ENCODE peak calls at places on chromosome 15, in eight cellular contexts. T is central memory CD4-positive, alpha-beta T cell; Q is neural crest cell; W is RWPE1; V is activated CD4-positive, alpha-beta T cell treated with anti-CD3 and anti-CD28 coated beads, Interleukin-2, amount 50 U/mL, for 1 hour; N is activated naive CD4-positive, alpha-beta T cell treated with anti-CD3 and anti-CD28 coated beads, Interleukin-2, amount 50 U/mL, for 72 hours; M is left ventricle myocardium superior; C is activated naive CD8-positive, alpha-beta T cell treated with anti-CD3 and anti-CD28 coated beads, Interleukin-2, amount 50 U/mL, for 24 hours. A is an unnamed sample.

GRCh38 chr15:100836501-100836900 is 43.1 kb upstream of the ALDH1A3 start:
- DNase-seq in T (no peak), Q (no peak), W (no peak), V (no peak), N (no peak), M (no peak), C (no peak), A (no peak)

GRCh38 chr15:37109952-37110630 is 9.7 kb upstream of the MEIS2 start:
- DNase-seq in T (no peak), Q (no peak), W (no peak), V (no peak), N (no peak), M (peak; percentile 77), C (no peak), A (no peak)

GRCh38 chr15:75452968-75453702 is 1.6 kb upstream of the SIN3A start:
- DNase-seq in T (peak; percentile 25), Q (peak; percentile 34), W (no peak), V (peak; percentile 30), N (peak; percentile 78), M (peak; percentile 61), C (peak; percentile 74), A (peak; percentile 40)

GRCh38 chr15:93029613-93030429 is 59.2 kb downstream of the RGMA start:
- DNase-seq in T (no peak), Q (no peak), W (no peak), V (no peak), N (peak; percentile 54), M (no peak), C (no peak), A (no peak)

GRCh38 chr15:79881254-79881653 is 15.6 kb downstream of the MTHFS start:
- DNase-seq in T (no peak), Q (no peak), W (no peak), V (no peak), N (no peak), M (no peak), C (no peak), A (no peak)

GRCh38 chr15:57094594-57095257 is 176.3 kb downstream of the TCF12 start:
- DNase-seq in T (no peak), Q (no peak), W (no peak), V (no peak), N (no peak), M (no peak), C (no peak), A (no peak)

GRCh38 chr15:37481126-37481525 is 380.8 kb upstream of the MEIS2 start:
- DNase-seq in T (no peak), Q (no peak), W (no peak), V (no peak), N (no peak), M (no peak), C (no peak), A (no peak)

GRCh38 chr15:34883042-34883441 is 86.5 kb downstream of the AQR start:
- DNase-seq in T (no peak), Q (no peak), W (no peak), V (no peak), N (no peak), M (no peak), C (no peak), A (no peak)

GRCh38 chr15:101138913-101139880 is 112.7 kb downstream of the CHSY1 start:
- DNase-seq in T (no peak), Q (no peak), W (no peak), V (no peak), N (no peak), M (no peak), C (no peak), A (no peak)

GRCh38 chr15:74843891-74844299 is 939 bp upstream of the ULK3 start:
- DNase-seq in T (no peak), Q (no peak), W (no peak), V (no peak), N (no peak), M (no peak), C (peak; percentile 18), A (no peak)

GRCh38 chr15:68725736-68726135 is 95.0 kb downstream of the ANP32A start:
- DNase-seq in T (no peak), Q (no peak), W (no peak), V (no peak), N (no peak), M (peak; percentile 68), C (no peak), A (no peak)

GRCh38 chr15:42727740-42728355 is 9.1 kb downstream of the CDAN1 start:
- DNase-seq in T (no peak), Q (no peak), W (no peak), V (no peak), N (no peak), M (no peak), C (no peak), A (no peak)

A was measured in immature natural killer cell.